ENCODE peak calls at places on chromosomes 16 and 17, in four cellular contexts. P, C, D and V are unnamed samples.

GRCh38 chr17:33120103-33120502 is 128.5 kb downstream of the SPACA3 start:
- DNase-seq in P (no peak), D (no peak), C (no peak), V (no peak)

GRCh38 chr17:48954300-48954755 is 9.7 kb upstream of the SNF8 start:
- DNase-seq in D (no peak), P (no peak), C (no peak), V (no peak)

GRCh38 chr17:2295575-2295974 is 8.0 kb downstream of the SMG6 start:
- DNase-seq in C (no peak), D (no peak), P (no peak), V (no peak)

GRCh38 chr16:24493859-24494258 is 45.5 kb upstream of the RBBP6 start:
- DNase-seq in C (no peak), P (no peak), D (no peak), V (no peak)

GRCh38 chr16:54926166-54926838 is 4.4 kb upstream of the IRX5 start:
- DNase-seq in D (no peak), P (no peak), C (no peak), V (no peak)

GRCh38 chr16:64047207-64047606 is 1074.7 kb downstream of the CDH11 start:
- DNase-seq in D (no peak), C (no peak), P (no peak), V (no peak)

GRCh38 chr16:73046484-73047214 is 1.3 kb downstream of the ZFHX3 start:
- DNase-seq in P (no peak), C (no peak), D (no peak), V (no peak)

GRCh38 chr17:75552847-75553552 is 27.5 kb downstream of the LLGL2 start:
- DNase-seq in P (no peak), D (no peak), C (no peak), V (no peak)

GRCh38 chr17:77498875-77499698 is 358.3 kb downstream of the SEC14L1 start:
- DNase-seq in D (no peak), C (no peak), P (no peak), V (no peak)

GRCh38 chr17:82729479-82730260 is 5.7 kb upstream of the FN3K start:
- DNase-seq in P (no peak), C (no peak), D (no peak), V (no peak)

GRCh38 chr17:61309857-61310256 is 89.8 kb upstream of the TBX2 start:
- DNase-seq in P (no peak), D (no peak), C (no peak), V (no peak)

GRCh38 chr17:34706029-34706428 is 126.6 kb downstream of the TMEM132E start:
- DNase-seq in C (no peak), P (no peak), D (no peak), V (no peak)

GRCh38 chr16:67917852-67918236 is 13.8 kb downstream of the CTRL start:
- DNase-seq in D (no peak), P (no peak), C (no peak), V (peak; percentile 34)

GRCh38 chr17:74775409-74776043 is 619 bp downstream of the NAT9 start:
- DNase-seq in D (no peak), P (no peak), C (no peak), V (no peak)

GRCh38 chr16:78993342-78993741 is 607.2 kb downstream of the MAF start:
- DNase-seq in C (no peak), P (no peak), D (no peak), V (no peak)

GRCh38 chr17:66819466-66819865 is 15.5 kb upstream of the CACNG5 start:
- DNase-seq in C (no peak), P (no peak), D (no peak), V (no peak)

GRCh38 chr16:74563828-74564263 is 43.1 kb downstream of the GLG1 start:
- DNase-seq in D (peak; percentile 7), P (no peak), C (peak; percentile 33), V (peak; percentile 2)

GRCh38 chr16:4101421-4102275 is 14.6 kb downstream of the ADCY9 start:
- DNase-seq in D (no peak), P (no peak), C (peak; percentile 44), V (no peak)

GRCh38 chr16:87114832-87115231 is 202.4 kb downstream of the C16orf95 start:
- DNase-seq in P (no peak), D (no peak), C (no peak), V (no peak)